ENCODE peak calls at places on chromosomes 3 and 15, in ten cellular contexts. Q is Panc1; N is astrocyte; I is aorta; P is mesendoderm; F is SJSA1; B is neural progenitor cell; J is CD8-positive, alpha-beta T cell; E is mesenchymal stem cell; A is K562. M is an unnamed sample. For H3K4me1 and H3K27me3, the result is how much of the 10 kb centered on the place peaks cover.

GRCh38 chr3:87206070-87206469 is 21.0 kb upstream of the CHMP2B start:
- DNase-seq in Q (no peak), N (peak), I (no peak), P (no peak), F (no peak), B (no peak), J (no peak), E (peak), A (no peak), M (peak)

GRCh38 chr3:167733961-167734497 is 663 bp downstream of the PDCD10 start:
- DNase-seq in Q (no peak), N (no peak), I (no peak), P (no peak), F (no peak), B (peak), J (no peak), E (peak), A (no peak), M (peak)

GRCh38 chr15:101542306-101543025 is 53.0 kb upstream of the PCSK6 start:
- DNase-seq in Q (no peak), N (no peak), I (no peak), P (no peak), F (peak), B (no peak), J (no peak), E (no peak), A (no peak), M (no peak)

GRCh38 chr15:78399081-78399480 is 38.9 kb upstream of the IREB2 start:
- DNase-seq in Q (no peak), N (no peak), I (no peak), P (no peak), F (no peak), B (no peak), J (no peak), E (no peak), A (no peak), M (peak)

GRCh38 chr3:113222412-113223086 is 11.2 kb downstream of the BOC start:
- DNase-seq in Q (no peak), N (no peak), I (no peak), P (no peak), F (no peak), B (no peak), J (no peak), E (no peak), A (no peak), M (no peak)

GRCh38 chr15:52261498-52262242 is 33.9 kb downstream of the MYO5C start:
- DNase-seq in Q (no peak), N (peak), I (peak), P (peak), F (peak), B (peak), J (peak), E (peak), A (no peak), M (peak)

GRCh38 chr3:123449092-123449985 is 449 bp upstream of the ADCY5 start:
- DNase-seq in Q (no peak), N (no peak), I (peak), P (peak), F (no peak), B (peak), J (no peak), E (peak), A (peak), M (peak)

GRCh38 chr3:120393252-120393651 is 44.1 kb upstream of the LRRC58 start:
- DNase-seq in Q (no peak), N (no peak), I (no peak), P (no peak), F (no peak), B (no peak), J (no peak), E (no peak), A (no peak), M (no peak)

GRCh38 chr15:29270169-29270955 is 740 bp upstream of the NSMCE3 start:
- DNase-seq in Q (no peak), N (peak), I (no peak), P (no peak), F (no peak), B (no peak), J (peak), E (peak), A (no peak), M (peak)

GRCh38 chr15:66164788-66165187 is 88.8 kb downstream of the MEGF11 start:
- DNase-seq in Q (no peak), N (no peak), I (no peak), P (no peak), F (no peak), B (no peak), J (no peak), E (no peak), A (no peak), M (no peak)

GRCh38 chr3:111963424-111963823 is 15.4 kb upstream of the ABHD10 start:
- DNase-seq in Q (no peak), N (peak), I (no peak), P (no peak), F (no peak), B (no peak), J (no peak), E (peak), A (no peak), M (peak)

GRCh38 chr3:94647131-94647530 is 584.3 kb downstream of the NSUN3 start:
- DNase-seq in Q (no peak), N (peak), I (no peak), P (no peak), F (no peak), B (no peak), J (no peak), E (no peak), A (no peak), M (no peak)

GRCh38 chr3:76826915-76827314 is 213.0 kb upstream of the ROBO2 start:
- DNase-seq in Q (no peak), N (no peak), I (no peak), P (no peak), F (no peak), B (no peak), J (no peak), E (peak), A (no peak), M (no peak)

GRCh38 chr3:117600112-117600511 is 890.5 kb downstream of the TUSC7 start:
- DNase-seq in Q (no peak), N (no peak), I (no peak), P (no peak), F (no peak), B (no peak), J (no peak), E (no peak), A (no peak), M (no peak)

GRCh38 chr15:43514241-43515057 is 3.0 kb upstream of the MAP1A start:
- DNase-seq in Q (no peak), N (peak), I (peak), P (peak), F (no peak), B (peak), J (peak), E (peak), A (peak), M (peak)

GRCh38 chr15:49044761-49045571 is 1.3 kb downstream of the SECISBP2L start:
- DNase-seq in Q (no peak), N (peak), I (no peak), P (peak), F (no peak), B (no peak), J (no peak), E (no peak), A (no peak), M (peak)

GRCh38 chr3:130892759-130893239 is 1.1 kb upstream of the ATP2C1 start:
- DNase-seq in Q (peak), N (peak), I (peak), P (peak), F (peak), B (peak), J (peak), E (peak), A (peak), M (peak)

GRCh38 chr15:29115093-29115991 is 154.3 kb downstream of the NSMCE3 start:
- DNase-seq in Q (no peak), N (no peak), I (peak), P (peak), F (no peak), B (peak), J (peak), E (peak), A (peak), M (peak)

GRCh38 chr15:56948766-56949105 is 30.3 kb downstream of the TCF12 start:
- DNase-seq in Q (no peak), N (no peak), I (no peak), P (no peak), F (no peak), B (no peak), J (no peak), E (no peak), A (no peak), M (peak)

GRCh38 chr3:98453827-98454226 is 9.2 kb upstream of the OR5K1 start:
- DNase-seq in Q (no peak), N (no peak), I (no peak), P (no peak), F (no peak), B (no peak), J (no peak), E (no peak), A (no peak), M (no peak)

GRCh38 chr15:60804986-60805949 is 326.3 kb upstream of the ICE2 start:
- DNase-seq in Q (no peak), N (peak), I (peak), P (peak), F (no peak), B (no peak), J (no peak), E (peak), A (no peak), M (no peak)

GRCh38 chr3:46422617-46423016 is 15.6 kb downstream of the CCRL2 start:
- DNase-seq in Q (no peak), N (peak), I (no peak), P (no peak), F (no peak), B (no peak), J (no peak), E (no peak), A (peak), M (no peak)

GRCh38 chr3:105553851-105554250 is 187.1 kb downstream of the ALCAM start:
- DNase-seq in Q (no peak), N (peak), I (no peak), P (no peak), F (no peak), B (no peak), J (no peak), E (no peak), A (no peak), M (peak)

GRCh38 chr3:38989932-38990510 is 61.7 kb downstream of the SCN11A start:
- DNase-seq in Q (no peak), N (no peak), I (no peak), P (peak), F (no peak), B (no peak), J (no peak), E (no peak), A (no peak), M (no peak)

GRCh38 chr15:58593870-58594269 is 155.6 kb downstream of the ADAM10 start:
- DNase-seq in Q (no peak), N (no peak), I (no peak), P (no peak), F (no peak), B (no peak), J (no peak), E (no peak), A (no peak), M (no peak)

GRCh38 chr3:159844801-159845261 is 143.8 kb upstream of the IL12A start:
- DNase-seq in Q (no peak), N (peak), I (no peak), P (no peak), F (no peak), B (no peak), J (no peak), E (peak), A (no peak), M (no peak)

GRCh38 chr3:159845737-159846136 is 142.9 kb upstream of the IL12A start:
- DNase-seq in Q (no peak), N (no peak), I (no peak), P (no peak), F (no peak), B (no peak), J (no peak), E (no peak), A (no peak), M (no peak)

GRCh38 chr3:159848348-159849118 is 140.1 kb upstream of the IL12A start:
- DNase-seq in Q (no peak), N (no peak), I (no peak), P (no peak), F (no peak), B (no peak), J (no peak), E (no peak), A (no peak), M (no peak)

GRCh38 chr3:159844383-159844730 is 144.3 kb upstream of the IL12A start:
- DNase-seq in Q (no peak), N (peak), I (no peak), P (no peak), F (no peak), B (no peak), J (no peak), E (peak), A (no peak), M (no peak)

GRCh38 chr3:159846255-159846654 is 142.4 kb upstream of the IL12A start:
- DNase-seq in Q (no peak), N (no peak), I (no peak), P (no peak), F (no peak), B (no peak), J (no peak), E (no peak), A (no peak), M (no peak)
- H3K4me1 ChIP-seq in Q (under half), N (under half), I (under half), P (under half), F (under half), B (under half), J (under half), E (under half), A (under half), M (under half)

GRCh38 chr15:80820092-80820491 is 40.9 kb downstream of the CEMIP start:
- DNase-seq in Q (no peak), N (no peak), I (no peak), P (no peak), F (no peak), B (no peak), J (no peak), E (no peak), A (no peak), M (no peak)

GRCh38 chr15:80816049-80816653 is 37.0 kb downstream of the CEMIP start:
- DNase-seq in Q (no peak), N (no peak), I (no peak), P (no peak), F (no peak), B (no peak), J (no peak), E (no peak), A (no peak), M (no peak)

GRCh38 chr15:80817901-80818300 is 38.7 kb downstream of the CEMIP start:
- DNase-seq in Q (no peak), N (no peak), I (no peak), P (no peak), F (no peak), B (no peak), J (no peak), E (no peak), A (no peak), M (no peak)

GRCh38 chr15:80822666-80823065 is 43.5 kb downstream of the CEMIP start:
- DNase-seq in Q (no peak), N (no peak), I (no peak), P (no peak), F (no peak), B (no peak), J (no peak), E (no peak), A (no peak), M (no peak)

DNA sequence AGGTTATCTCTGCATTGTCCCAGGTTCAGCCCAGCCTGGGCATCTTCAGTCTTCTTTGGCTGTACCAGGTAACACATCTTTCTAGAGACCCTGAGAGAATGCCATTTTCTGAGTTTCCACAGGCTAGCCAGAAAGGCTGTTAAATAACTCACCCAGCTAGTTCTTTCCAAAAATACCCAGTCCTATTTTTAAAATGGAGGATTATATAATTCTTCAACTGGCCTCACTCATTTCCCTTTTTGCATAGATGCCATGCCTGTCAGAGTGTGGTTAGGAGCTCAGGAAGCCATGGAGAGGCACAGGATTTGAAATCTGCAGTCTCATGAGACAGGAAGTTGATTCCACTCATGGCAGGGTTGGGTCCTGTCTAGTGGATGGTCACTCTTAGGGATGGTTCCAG is 39.8 kb downstream of the CEMIP start:
- DNase-seq in Q (no peak), N (no peak), I (no peak), P (no peak), F (no peak), B (no peak), J (no peak), E (no peak), A (no peak), M (no peak)
- H3K27me3 ChIP-seq in Q (under half), N (under half), I (under half), P (under half), F (under half), B (under half), J (under half), E (under half), A (under half), M (under half)

GRCh38 chr3:126348308-126348920 is 8.8 kb downstream of the KLF15 start:
- DNase-seq in Q (no peak), N (no peak), I (no peak), P (peak), F (peak), B (peak), J (no peak), E (no peak), A (peak), M (no peak)
- H3K4me1 ChIP-seq in Q (under half), N (under half), I (under half), P (under half), F (under half), B (under half), J (under half), E (under half), A (under half), M (half or more)

DNA sequence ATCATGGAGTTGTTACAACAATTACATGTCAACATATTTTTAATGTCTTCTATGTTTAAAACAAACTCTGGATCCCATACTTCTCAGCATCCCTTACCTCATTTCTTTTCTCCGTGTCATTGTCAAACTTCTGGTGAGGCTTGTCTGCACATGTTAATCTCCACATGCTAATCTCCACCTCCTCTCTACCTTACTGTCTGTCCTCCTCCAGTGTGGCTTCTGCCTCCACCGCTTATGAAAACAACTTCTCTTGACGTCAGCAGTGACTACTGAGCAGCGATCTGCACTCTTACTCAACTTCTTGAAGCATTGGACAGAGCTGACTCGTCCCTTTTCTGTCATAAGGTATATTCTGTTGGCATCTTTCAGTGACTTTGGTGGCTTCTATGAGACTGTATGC is 338.2 kb upstream of the THRB start:
- DNase-seq in Q (no peak), N (no peak), I (no peak), P (no peak), F (no peak), B (no peak), J (no peak), E (no peak), A (no peak), M (no peak)
- H3K27me3 ChIP-seq in Q (under half), N (under half), I (under half), P (under half), F (under half), B (half or more), J (under half), E (under half), A (under half), M (under half)

DNA sequence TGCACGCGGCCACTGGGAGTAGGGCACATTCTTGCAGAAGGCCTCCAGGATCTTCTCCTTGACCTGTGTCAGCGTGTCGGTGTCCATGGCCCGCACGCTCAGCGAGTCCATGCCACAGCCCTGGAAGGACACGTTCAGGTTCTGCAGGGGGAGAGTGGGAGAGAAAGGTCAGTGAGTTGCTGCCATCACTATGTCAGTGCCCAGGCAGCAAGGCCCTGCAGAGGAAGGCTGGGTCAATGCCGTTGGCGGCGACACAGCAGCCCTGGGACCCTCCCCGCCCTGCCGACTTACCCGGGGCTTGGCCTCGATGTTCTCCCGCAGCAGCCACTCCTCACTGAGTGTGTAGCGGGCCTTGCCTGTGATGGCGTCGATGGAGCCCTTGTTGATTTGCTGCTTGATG is 19.8 kb downstream of the H1-8 start:
- DNase-seq in Q (no peak), N (no peak), I (no peak), P (no peak), F (no peak), B (no peak), J (no peak), E (no peak), A (no peak), M (no peak)
- H3K4me1 ChIP-seq in Q (under half), N (under half), I (under half), P (under half), F (under half), B (under half), J (under half), E (under half), A (under half), M (half or more)

M was measured in adipocyte.